ENCODE peak calls at places on chromosomes 3 and 15, in six cellular contexts. T is hepatocyte; G is bronchial epithelial cell; Y is NCI-H2081; H is GM12891; O is activated T-helper 1 cell treated with anti-CD3 and anti-CD28 coated beads, Interleukin-2, amount 50 U/mL, for 16 hours. V is an unnamed sample.

GRCh38 chr3:5126586-5126985 is 4.5 kb downstream of the ARL8B start:
- DNase-seq in Y (no peak), H (no peak), O (no peak), G (peak; percentile 81), T (peak; percentile 17), V (no peak)

GRCh38 chr15:62060896-62061280 is 641 bp upstream of the VPS13C start:
- DNase-seq in H (no peak), Y (no peak), T (no peak), O (no peak), G (no peak), V (no peak)

GRCh38 chr3:42830437-42831320 is 21.4 kb downstream of the ACKR2 start:
- DNase-seq in T (peak; percentile 68), G (peak; percentile 54), H (no peak), Y (peak; percentile 65), O (no peak), V (no peak)

GRCh38 chr3:17515445-17516227 is 226.8 kb downstream of the TBC1D5 start:
- DNase-seq in O (no peak), Y (no peak), T (no peak), H (no peak), G (no peak), V (no peak)

GRCh38 chr3:195154793-195155535 is 116.0 kb downstream of the XXYLT1 start:
- DNase-seq in H (no peak), G (peak; percentile 89), T (peak; percentile 86), O (no peak), Y (peak; percentile 93), V (peak; percentile 91)

GRCh38 chr3:171704814-171705213 is 105.5 kb downstream of the PLD1 start:
- DNase-seq in G (no peak), T (no peak), O (no peak), Y (no peak), H (no peak), V (no peak)

GRCh38 chr15:44727462-44728231 is 8.7 kb upstream of the TRIM69 start:
- DNase-seq in H (no peak), T (no peak), G (peak; percentile 72), Y (no peak), O (no peak), V (no peak)

GRCh38 chr3:144444061-144444460 is 472.4 kb downstream of the DIPK2A start:
- DNase-seq in T (no peak), Y (peak; percentile 8), O (no peak), G (no peak), H (no peak), V (no peak)

GRCh38 chr15:51499379-51499976 is 123.1 kb downstream of the DMXL2 start:
- DNase-seq in O (no peak), Y (peak; percentile 28), T (peak; percentile 28), H (peak; percentile 9), G (peak; percentile 67), V (no peak)

GRCh38 chr3:168061332-168061996 is 34.3 kb downstream of the GOLIM4 start:
- DNase-seq in H (no peak), Y (no peak), G (no peak), T (no peak), O (no peak), V (no peak)

V was measured in left lung.